ENCODE peak calls at places on chromosomes 13 and 19, in six cellular contexts. Q, K, E, M, H and O are unnamed samples.

GRCh38 chr13:106161186-106161585 is 374.3 kb downstream of the EFNB2 start:
- DNase-seq in M (no peak), K (no peak), H (no peak), E (no peak), Q (no peak), O (no peak)

GRCh38 chr13:111904166-111904565 is 162.8 kb upstream of the SOX1 start:
- DNase-seq in M (no peak), H (no peak), E (no peak), K (no peak), Q (no peak), O (no peak)

GRCh38 chr19:861756-862528 is 2.5 kb downstream of the CFD start:
- DNase-seq in M (no peak), Q (peak; percentile 75), E (peak; percentile 42), H (no peak), K (no peak), O (peak; percentile 48)

GRCh38 chr19:814108-815078 is 7.4 kb downstream of the PLPPR3 start:
- DNase-seq in K (no peak), H (no peak), M (no peak), Q (no peak), E (no peak), O (no peak)

GRCh38 chr13:47463002-47463401 is 538.1 kb downstream of the SUCLA2 start:
- DNase-seq in E (no peak), Q (no peak), H (no peak), M (no peak), K (no peak), O (no peak)

GRCh38 chr13:36706755-36707154 is 32.9 kb downstream of the SERTM1 start:
- DNase-seq in M (no peak), K (no peak), H (no peak), Q (no peak), E (no peak), O (no peak)

GRCh38 chr13:30920162-30920561 is 12.3 kb upstream of the TEX26 start:
- DNase-seq in M (no peak), K (no peak), Q (no peak), H (no peak), E (no peak), O (no peak)

GRCh38 chr19:6292006-6292405 is 12.2 kb upstream of the MLLT1 start:
- DNase-seq in Q (no peak), E (no peak), K (no peak), M (no peak), H (no peak), O (no peak)

GRCh38 chr19:45477713-45478453 is 10.1 kb downstream of the FOSB start:
- DNase-seq in K (no peak), E (no peak), M (no peak), Q (peak; percentile 66), H (no peak), O (peak; percentile 33)